ENCODE peak calls at places on chromosome 11, in six cellular contexts. C, O, Z, I, D and W are unnamed samples. For H3K4me1, the result is how much of the 10 kb centered on the place peaks cover.

GRCh38 chr11:67732045-67732787 is 57.8 kb upstream of the ALDH3B2 start:
- DNase-seq in C (no peak), O (peak), Z (no peak), I (peak), D (peak), W (peak)

GRCh38 chr11:12156301-12157140 is 46.1 kb downstream of the MICAL2 start:
- DNase-seq in C (no peak), O (no peak), Z (no peak), I (no peak), D (peak), W (no peak)

GRCh38 chr11:19723572-19724342 is 11.1 kb downstream of the NAV2 start:
- DNase-seq in C (no peak), O (no peak), Z (peak), I (no peak), D (no peak), W (no peak)

GRCh38 chr11:12540913-12541587 is 133.2 kb upstream of the TEAD1 start:
- DNase-seq in C (no peak), O (no peak), Z (peak), I (peak), D (no peak), W (no peak)

GRCh38 chr11:123221074-123221473 is 26.0 kb upstream of the CLMP start:
- DNase-seq in C (no peak), O (no peak), Z (peak), I (no peak), D (no peak), W (no peak)

GRCh38 chr11:84965484-84965883 is 661.7 kb downstream of the DLG2 start:
- DNase-seq in C (no peak), O (no peak), Z (no peak), I (no peak), D (no peak), W (no peak)

GRCh38 chr11:127859941-127860354 is 727.4 kb downstream of the ETS1 start:
- DNase-seq in C (no peak), O (no peak), Z (no peak), I (no peak), D (no peak), W (no peak)

GRCh38 chr11:45974806-45975205 is 52.4 kb downstream of the LARGE2 start:
- DNase-seq in C (no peak), O (no peak), Z (peak), I (no peak), D (no peak), W (no peak)

GRCh38 chr11:71563401-71563800 is 2.0 kb upstream of the KRTAP5-10 start:
- DNase-seq in C (peak), O (no peak), Z (peak), I (peak), D (peak), W (peak)

GRCh38 chr11:123560001-123560400 is 94.4 kb downstream of the SCN3B start:
- DNase-seq in C (no peak), O (peak), Z (peak), I (no peak), D (no peak), W (no peak)

GRCh38 chr11:39675171-39675570 is 1784.3 kb downstream of the LRRC4C start:
- DNase-seq in C (no peak), O (no peak), Z (no peak), I (no peak), D (no peak), W (no peak)

GRCh38 chr11:19400296-19400695 is 159.6 kb upstream of the E2F8 start:
- DNase-seq in C (no peak), O (no peak), Z (no peak), I (no peak), D (no peak), W (no peak)

GRCh38 chr11:12592283-12592682 is 81.9 kb upstream of the TEAD1 start:
- DNase-seq in C (no peak), O (no peak), Z (no peak), I (no peak), D (no peak), W (no peak)

GRCh38 chr11:134267966-134268365 is 8.2 kb upstream of the GLB1L3 start:
- DNase-seq in C (no peak), O (no peak), Z (no peak), I (no peak), D (no peak), W (no peak)

GRCh38 chr11:30342736-30343166 is 19.8 kb downstream of the ARL14EP start:
- DNase-seq in C (peak), O (no peak), Z (no peak), I (no peak), D (no peak), W (no peak)

GRCh38 chr11:36399236-36399635 is 103.1 kb downstream of the PRR5L start:
- DNase-seq in C (no peak), O (no peak), Z (no peak), I (no peak), D (no peak), W (no peak)

GRCh38 chr11:109853156-109853776 is 239.9 kb upstream of the ZC3H12C start:
- DNase-seq in C (peak), O (no peak), Z (peak), I (peak), D (peak), W (no peak)

GRCh38 chr11:74681686-74682651 is 49.3 kb downstream of the CHRDL2 start:
- DNase-seq in C (no peak), O (peak), Z (no peak), I (no peak), D (no peak), W (no peak)

GRCh38 chr11:63909621-63910506 is 7.1 kb downstream of the RCOR2 start:
- DNase-seq in C (no peak), O (no peak), Z (peak), I (no peak), D (no peak), W (no peak)

GRCh38 chr11:35337136-35337918 is 82.0 kb downstream of the SLC1A2 start:
- DNase-seq in C (no peak), O (peak), Z (peak), I (peak), D (peak), W (no peak)

GRCh38 chr11:72747456-72747855 is 4.8 kb downstream of the ARAP1 start:
- DNase-seq in C (no peak), O (no peak), Z (no peak), I (no peak), D (no peak), W (no peak)

GRCh38 chr11:34480339-34480738 is 33.3 kb downstream of the ELF5 start:
- DNase-seq in C (no peak), O (no peak), Z (no peak), I (no peak), D (no peak), W (no peak)

GRCh38 chr11:115284766-115285165 is 219.4 kb downstream of the CADM1 start:
- DNase-seq in C (no peak), O (no peak), Z (peak), I (no peak), D (no peak), W (no peak)

GRCh38 chr11:88418508-88418907 is 81.0 kb upstream of the CTSC start:
- DNase-seq in C (no peak), O (no peak), Z (no peak), I (no peak), D (no peak), W (no peak)

GRCh38 chr11:2529636-2530035 is 84.8 kb downstream of the KCNQ1 start:
- DNase-seq in C (no peak), O (peak), Z (no peak), I (no peak), D (no peak), W (no peak)

GRCh38 chr11:104668797-104669463 is 229.3 kb downstream of the CASP12 start:
- DNase-seq in C (peak), O (no peak), Z (peak), I (peak), D (no peak), W (no peak)

GRCh38 chr11:3088806-3089205 is 31.6 kb upstream of the CARS1 start:
- DNase-seq in C (no peak), O (no peak), Z (no peak), I (no peak), D (no peak), W (no peak)

GRCh38 chr11:119196833-119197483 is 9.2 kb upstream of the CBL start:
- DNase-seq in C (peak), O (peak), Z (peak), I (peak), D (peak), W (peak)

GRCh38 chr11:8203980-8204379 is 35.2 kb upstream of the RIC3 start:
- DNase-seq in C (no peak), O (no peak), Z (no peak), I (no peak), D (no peak), W (no peak)

GRCh38 chr11:118895093-118896039 is 11.7 kb downstream of the CXCR5 start:
- DNase-seq in C (no peak), O (no peak), Z (no peak), I (no peak), D (no peak), W (peak)

GRCh38 chr11:117993988-117994741 is 8.0 kb downstream of the IL10RA start:
- DNase-seq in C (no peak), O (no peak), Z (no peak), I (no peak), D (peak), W (no peak)

GRCh38 chr11:87820026-87820425 is 355.2 kb downstream of the RAB38 start:
- DNase-seq in C (no peak), O (no peak), Z (peak), I (no peak), D (no peak), W (no peak)

GRCh38 chr11:81497202-81497804 is 1236.4 kb downstream of the FAM181B start:
- DNase-seq in C (peak), O (no peak), Z (peak), I (peak), D (peak), W (peak)

GRCh38 chr11:94133752-94134151 is 5.1 kb downstream of the PANX1 start:
- DNase-seq in C (no peak), O (no peak), Z (no peak), I (no peak), D (no peak), W (no peak)

GRCh38 chr11:6610591-6610990 is 1.4 kb downstream of the TAF10 start:
- DNase-seq in C (no peak), O (no peak), Z (no peak), I (no peak), D (no peak), W (no peak)

GRCh38 chr11:118691926-118692830 is 12.7 kb upstream of the TREH start:
- DNase-seq in C (peak), O (no peak), Z (peak), I (no peak), D (no peak), W (peak)

GRCh38 chr11:132681971-132682370 is 850.3 kb downstream of the OPCML start:
- DNase-seq in C (no peak), O (no peak), Z (no peak), I (no peak), D (no peak), W (no peak)

GRCh38 chr11:34415538-34415937 is 23.2 kb upstream of the CAT start:
- DNase-seq in C (no peak), O (no peak), Z (no peak), I (no peak), D (no peak), W (no peak)

GRCh38 chr11:66085071-66085470 is 15.0 kb downstream of the PACS1 start:
- DNase-seq in C (no peak), O (no peak), Z (no peak), I (no peak), D (no peak), W (no peak)

GRCh38 chr11:66089067-66089466 is 19.0 kb downstream of the PACS1 start:
- DNase-seq in C (no peak), O (no peak), Z (no peak), I (no peak), D (no peak), W (no peak)

GRCh38 chr11:66082936-66083698 is 13.0 kb downstream of the PACS1 start:
- DNase-seq in C (no peak), O (peak), Z (no peak), I (no peak), D (peak), W (no peak)

GRCh38 chr11:66090288-66090687 is 20.2 kb downstream of the PACS1 start:
- DNase-seq in C (no peak), O (no peak), Z (no peak), I (no peak), D (no peak), W (no peak)

GRCh38 chr11:66087148-66087908 is 17.3 kb downstream of the PACS1 start:
- DNase-seq in C (no peak), O (no peak), Z (no peak), I (no peak), D (no peak), W (no peak)
- H3K4me1 ChIP-seq in C (under half), O (under half), Z (under half), I (under half), D (under half), W (under half)

DNA sequence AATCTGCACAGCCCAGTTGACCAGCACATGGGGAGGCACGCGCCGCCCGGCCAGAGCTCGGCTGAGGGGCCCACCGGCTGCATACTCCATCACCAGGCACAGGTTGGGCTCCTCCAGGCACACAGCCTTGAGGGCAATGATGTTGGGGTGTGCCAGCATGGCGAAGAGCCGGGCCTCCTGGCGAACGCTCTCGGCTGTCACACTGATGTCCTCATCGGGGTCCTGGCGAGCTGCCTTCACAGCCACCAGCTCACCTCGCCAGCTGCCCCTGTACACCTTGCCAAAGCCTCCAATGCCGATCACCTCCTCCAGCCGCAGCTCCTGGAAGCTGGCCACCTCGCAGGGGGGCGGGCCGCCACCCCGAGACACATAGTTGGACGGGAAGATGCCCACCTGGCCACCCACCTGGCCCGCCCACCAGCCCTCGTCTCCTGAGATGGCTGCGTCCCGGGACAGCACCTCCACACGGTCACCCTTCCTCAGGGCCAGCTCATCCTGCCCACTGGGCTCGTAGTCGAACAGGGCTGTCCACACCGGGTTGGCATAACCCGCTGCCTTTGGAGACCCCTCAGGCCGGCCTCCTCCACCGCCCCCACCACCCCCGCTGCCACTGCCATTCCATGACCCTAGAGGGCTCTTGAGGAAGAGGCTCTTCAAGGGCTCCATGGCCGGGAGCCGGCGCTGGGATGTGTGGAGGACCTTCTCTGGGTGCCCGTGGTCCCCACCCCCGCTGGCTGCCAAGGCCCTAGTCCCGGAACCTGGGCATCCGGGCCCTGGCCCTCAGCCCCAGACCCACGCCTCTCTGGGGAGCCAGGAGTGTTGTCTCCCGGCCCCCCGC is 711 bp downstream of the MAP3K11 start:
- DNase-seq in C (peak), O (peak), Z (no peak), I (no peak), D (no peak), W (no peak)
- H3K4me1 ChIP-seq in C (under half), O (half or more), Z (under half), I (under half), D (half or more), W (half or more)

GRCh38 chr11:86800076-86800955 is at the start of gene PRSS23:
- DNase-seq in C (peak), O (peak), Z (peak), I (peak), D (peak), W (no peak)
- H3K4me1 ChIP-seq in C (under half), O (under half), Z (under half), I (half or more), D (under half), W (under half)

DNA sequence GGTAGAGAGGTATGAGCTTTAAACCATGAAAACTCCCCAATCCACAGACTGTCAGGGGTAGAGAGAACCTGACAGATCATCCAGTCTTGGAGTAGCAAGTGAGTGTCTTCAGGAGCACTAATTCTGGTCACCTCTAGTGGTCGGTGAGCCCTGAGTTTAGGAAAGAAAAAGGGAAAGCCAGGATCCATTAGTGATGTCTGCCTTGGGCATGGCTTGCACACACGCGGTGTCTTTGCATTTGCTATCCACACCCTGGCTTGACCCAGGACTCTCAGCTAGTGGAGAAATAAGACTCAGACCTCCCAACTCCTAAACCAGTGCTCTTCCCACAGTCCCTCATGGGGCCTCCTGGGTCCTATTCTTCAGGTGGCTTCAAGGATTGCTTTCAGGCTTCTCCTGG is 19.3 kb downstream of the POU2F3 start:
- DNase-seq in C (no peak), O (no peak), Z (no peak), I (no peak), D (no peak), W (no peak)
- H3K4me1 ChIP-seq in C (under half), O (under half), Z (under half), I (under half), D (under half), W (under half)

GRCh38 chr11:15072551-15073143 is 746 bp upstream of the CALCB start:
- DNase-seq in C (no peak), O (no peak), Z (no peak), I (no peak), D (no peak), W (no peak)
- H3K4me1 ChIP-seq in C (under half), O (under half), Z (under half), I (under half), D (under half), W (under half)

GRCh38 chr11:61061081-61061826 is 41.0 kb upstream of the CD5 start:
- DNase-seq in C (peak), O (no peak), Z (peak), I (no peak), D (peak), W (peak)

GRCh38 chr11:61065955-61066638 is 36.2 kb upstream of the CD5 start:
- DNase-seq in C (no peak), O (peak), Z (no peak), I (no peak), D (no peak), W (no peak)

GRCh38 chr11:61059260-61059752 is 43.0 kb upstream of the CD5 start:
- DNase-seq in C (no peak), O (no peak), Z (no peak), I (no peak), D (no peak), W (no peak)

GRCh38 chr11:61058583-61059259 is 43.6 kb upstream of the CD5 start:
- DNase-seq in C (no peak), O (no peak), Z (no peak), I (no peak), D (no peak), W (no peak)

DNA sequence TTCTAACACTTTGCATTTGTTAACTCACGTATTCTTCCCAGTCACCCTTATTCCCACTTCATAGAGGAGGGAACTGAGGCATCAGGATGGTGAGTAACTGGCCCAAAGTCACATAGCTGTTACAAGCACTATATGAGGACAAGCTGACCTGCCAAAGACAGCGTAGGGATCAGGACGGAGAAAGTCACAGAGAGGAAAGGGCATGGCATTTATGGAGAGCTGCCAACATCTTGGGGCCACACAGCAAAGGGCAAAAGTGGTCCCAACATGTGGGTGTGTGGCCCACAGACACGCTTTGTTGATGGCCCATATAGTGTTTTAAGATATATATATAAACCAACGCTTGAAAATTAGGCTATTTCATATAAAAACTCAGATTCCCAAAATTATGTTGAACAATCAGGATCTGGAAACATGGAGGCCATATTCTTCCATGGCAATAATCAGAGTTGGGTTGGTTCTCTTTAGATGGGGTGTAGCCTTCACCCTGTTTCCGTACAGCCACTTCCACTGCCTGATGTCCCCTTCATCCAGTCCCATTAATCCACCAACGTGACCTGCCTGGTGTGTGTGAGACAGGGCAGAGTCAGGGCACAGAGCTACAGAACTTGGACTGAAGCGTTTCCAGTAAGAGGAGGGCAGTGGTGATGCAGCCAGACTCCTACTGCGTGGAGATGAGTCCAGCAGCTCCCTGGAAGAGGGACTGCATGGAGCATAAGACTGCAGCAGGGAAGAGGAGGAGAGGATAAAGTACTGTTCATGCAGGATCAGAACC is 39.9 kb upstream of the CD5 start:
- DNase-seq in C (no peak), O (no peak), Z (no peak), I (no peak), D (no peak), W (no peak)
- H3K4me1 ChIP-seq in C (under half), O (under half), Z (under half), I (under half), D (under half), W (under half)

GRCh38 chr11:77150836-77151235 is 22.8 kb downstream of the MYO7A start:
- DNase-seq in C (no peak), O (no peak), Z (no peak), I (no peak), D (no peak), W (no peak)

GRCh38 chr11:77149716-77150392 is 21.8 kb downstream of the MYO7A start:
- DNase-seq in C (no peak), O (no peak), Z (no peak), I (no peak), D (no peak), W (no peak)

GRCh38 chr11:77153276-77154185 is 25.5 kb downstream of the MYO7A start:
- DNase-seq in C (no peak), O (no peak), Z (no peak), I (no peak), D (no peak), W (no peak)

GRCh38 chr11:77152846-77153245 is 24.8 kb downstream of the MYO7A start:
- DNase-seq in C (no peak), O (no peak), Z (peak), I (no peak), D (no peak), W (no peak)

GRCh38 chr11:77151804-77152513 is 23.9 kb downstream of the MYO7A start:
- DNase-seq in C (no peak), O (no peak), Z (no peak), I (no peak), D (no peak), W (peak)
- H3K4me1 ChIP-seq in C (under half), O (under half), Z (under half), I (under half), D (under half), W (under half)

GRCh38 chr11:69055212-69055586 is 6.5 kb downstream of the TPCN2 start:
- DNase-seq in C (no peak), O (no peak), Z (no peak), I (no peak), D (no peak), W (no peak)

GRCh38 chr11:69053169-69053477 is 4.4 kb downstream of the TPCN2 start:
- DNase-seq in C (no peak), O (no peak), Z (no peak), I (no peak), D (no peak), W (no peak)

GRCh38 chr11:69053546-69054396 is 5.0 kb downstream of the TPCN2 start:
- DNase-seq in C (no peak), O (no peak), Z (no peak), I (no peak), D (no peak), W (no peak)

GRCh38 chr11:69055598-69056516 is 7.1 kb downstream of the TPCN2 start:
- DNase-seq in C (peak), O (no peak), Z (no peak), I (no peak), D (no peak), W (no peak)

GRCh38 chr11:69054397-69055211 is 5.9 kb downstream of the TPCN2 start:
- DNase-seq in C (no peak), O (no peak), Z (no peak), I (no peak), D (no peak), W (no peak)
- H3K4me1 ChIP-seq in C (under half), O (under half), Z (under half), I (under half), D (under half), W (under half)